ENCODE peak calls at places on chromosome 22, in five cellular contexts. Z is astrocyte of the spinal cord; T is endothelial cell of umbilical vein; F is hypothalamus; P is activated naive CD4-positive, alpha-beta T cell. J is an unnamed sample.
A peak's percentile ranks its signal among the peaks of the same experiment; 100 is the strongest.

GRCh38 chr22:35866646-35867045 is 149.0 kb downstream of the APOL5 start:
- DNase-seq in Z (no peak), T (no peak), F (no peak), P (no peak), J (no peak)

GRCh38 chr22:37258810-37259472 is 14.9 kb upstream of the RAC2 start:
- DNase-seq in Z (no peak), T (no peak), F (no peak), P (no peak), J (no peak)

GRCh38 chr22:33906954-33907353 is 13.3 kb downstream of the LARGE1 start:
- DNase-seq in Z (no peak), T (no peak), F (no peak), P (no peak), J (no peak)

GRCh38 chr22:37089451-37089850 is 20.1 kb downstream of the TMPRSS6 start:
- DNase-seq in Z (no peak), T (no peak), F (no peak), P (no peak), J (no peak)

GRCh38 chr22:40396882-40397281 is 26.5 kb downstream of the SGSM3 start:
- DNase-seq in Z (peak; percentile 80), T (peak; percentile 92), F (no peak), P (no peak), J (no peak)

GRCh38 chr22:17783773-17784480 is 9.7 kb upstream of the BID start:
- DNase-seq in Z (no peak), T (no peak), F (no peak), P (no peak), J (no peak)

GRCh38 chr22:37260939-37261338 is 16.9 kb upstream of the RAC2 start:
- DNase-seq in Z (peak; percentile 38), T (peak; percentile 55), F (no peak), P (peak; percentile 33), J (peak; percentile 79)

GRCh38 chr22:38267086-38267485 is 5.7 kb downstream of the TMEM184B start:
- DNase-seq in Z (peak; percentile 45), T (peak; percentile 52), F (no peak), P (peak; percentile 24), J (no peak)

GRCh38 chr22:47605441-47605840 is 843.0 kb downstream of the TBC1D22A start:
- DNase-seq in Z (no peak), T (no peak), F (no peak), P (no peak), J (peak; percentile 34)

J was measured in RPMI8226.